ENCODE peak calls at places on chromosomes 2 and 18, in eight cellular contexts. S is prostate gland, K is cardiac muscle cell, A is psoas muscle, T is AG10803, F is upper lobe of right lung, B is A549, R is lower leg skin. U is an unnamed sample.

GRCh38 chr2:207482630-207483029 is 47.1 kb upstream of the CREB1 start:
- DNase-seq in K (no peak), F (no peak), T (no peak), S (no peak), B (no peak), A (no peak), R (no peak), U (no peak)

GRCh38 chr2:21041943-21042707 is 1.7 kb downstream of the APOB start:
- DNase-seq in K (no peak), R (no peak), S (no peak), B (no peak), T (peak; percentile 27), A (no peak), F (no peak), U (no peak)

GRCh38 chr2:216594081-216594480 is 39.1 kb upstream of the IGFBP2 start:
- DNase-seq in R (no peak), F (no peak), T (no peak), A (no peak), K (no peak), S (no peak), B (no peak), U (no peak)

GRCh38 chr2:118089015-118089800 is 937 bp downstream of the INSIG2 start:
- DNase-seq in A (no peak), T (peak; percentile 64), B (peak; percentile 22), S (peak; percentile 8), R (no peak), F (no peak), K (peak; percentile 40), U (no peak)

GRCh38 chr2:113978524-113979171 is 88.8 kb downstream of the ACTR3 start:
- DNase-seq in R (no peak), B (no peak), S (no peak), A (no peak), K (no peak), T (no peak), F (no peak), U (no peak)

GRCh38 chr18:47160256-47160655 is 10.0 kb upstream of the HDHD2 start:
- DNase-seq in F (no peak), T (no peak), K (no peak), S (no peak), B (no peak), A (no peak), R (no peak), U (no peak)

GRCh38 chr2:38178556-38179419 is 102.8 kb upstream of the CYP1B1 start:
- DNase-seq in S (no peak), T (peak; percentile 96), R (no peak), K (no peak), A (no peak), B (peak; percentile 68), F (no peak), U (no peak)

GRCh38 chr18:58004317-58004716 is 39.7 kb upstream of the NEDD4L start:
- DNase-seq in T (peak; percentile 64), S (no peak), F (no peak), K (no peak), B (peak; percentile 22), A (no peak), R (no peak), U (peak; percentile 35)

GRCh38 chr2:173090291-173090877 is 14.7 kb downstream of the MAP3K20 start:
- DNase-seq in T (peak; percentile 74), R (no peak), B (peak; percentile 52), A (peak; percentile 27), K (peak; percentile 77), F (peak; percentile 62), S (no peak), U (no peak)

GRCh38 chr2:878245-878930 is 72.3 kb upstream of the SNTG2 start:
- DNase-seq in T (no peak), S (no peak), F (no peak), R (peak; percentile 74), A (no peak), B (no peak), K (no peak), U (no peak)

GRCh38 chr18:458016-458415 is 42.5 kb downstream of the COLEC12 start:
- DNase-seq in A (no peak), K (no peak), T (no peak), R (no peak), B (no peak), S (no peak), F (no peak), U (no peak)
- H3K4me3 ChIP-seq in A (no peak overlapping the region), K (no peak overlapping the region), T (no peak overlapping the region), R (no peak overlapping the region), B (no peak overlapping the region), S (no peak overlapping the region), F (no peak overlapping the region), U (no peak overlapping the region)

GRCh38 chr2:96142217-96143113 is 2.8 kb downstream of the DUSP2 start:
- DNase-seq in B (no peak), F (no peak), T (no peak), R (no peak), A (no peak), K (no peak), S (no peak), U (no peak)

GRCh38 chr2:96144481-96145027 is 686 bp downstream of the DUSP2 start:
- DNase-seq in F (no peak), R (no peak), A (no peak), B (no peak), S (peak; percentile 14), T (no peak), K (no peak), U (no peak)

GRCh38 chr2:96143231-96143847 is 1.9 kb downstream of the DUSP2 start:
- DNase-seq in T (no peak), A (no peak), R (no peak), S (no peak), B (no peak), F (no peak), K (no peak), U (no peak)

GRCh38 chr2:96145028-96145939 is at the start of gene DUSP2:
- DNase-seq in K (peak; percentile 67), R (peak; percentile 95), T (peak; percentile 47), B (peak; percentile 41), F (peak; percentile 93), A (peak; percentile 74), S (peak; percentile 61), U (no peak)

GRCh38 chr2:96143848-96144480 is 1.3 kb downstream of the DUSP2 start:
- DNase-seq in K (no peak), A (no peak), F (peak; percentile 61), T (no peak), S (no peak), R (no peak), B (peak; percentile 19), U (no peak)
- TF ChIP-seq CTCF in K (no peak), A (no peak), F (no peak), T (no peak), S (peak; percentile 32), R (no peak), B (no peak), U (peak; percentile 18)

DNA sequence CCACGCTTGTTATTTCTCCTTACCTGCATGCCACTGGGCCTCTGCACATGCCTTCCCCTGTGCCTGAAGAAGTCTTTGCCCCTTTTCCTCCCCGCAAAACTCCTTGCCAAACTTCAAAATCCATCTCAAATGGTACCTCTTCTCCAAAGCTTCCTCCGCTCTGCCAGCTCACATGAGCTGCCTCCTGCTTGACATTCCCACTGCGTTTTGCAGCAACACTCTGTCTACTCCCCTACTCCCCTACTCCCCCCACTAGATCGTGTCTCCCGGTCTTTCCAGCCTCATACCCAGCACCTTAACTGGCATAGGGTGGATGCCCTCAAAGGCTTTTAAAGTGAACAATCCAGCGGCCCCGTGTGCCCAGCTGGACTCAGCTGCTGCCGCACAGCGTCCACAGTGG is 65.8 kb downstream of the TNS1 start:
- DNase-seq in T (no peak), B (no peak), R (no peak), A (no peak), S (no peak), K (no peak), F (no peak), U (no peak)
- H3K4me3 ChIP-seq in T (peak overlapping the region; percentile 13), B (no peak overlapping the region), R (no peak overlapping the region), A (peak overlapping the region; percentile 75), S (peak overlapping the region; percentile 1), K (no peak overlapping the region), F (peak overlapping the region; percentile 86), U (no peak overlapping the region)

DNA sequence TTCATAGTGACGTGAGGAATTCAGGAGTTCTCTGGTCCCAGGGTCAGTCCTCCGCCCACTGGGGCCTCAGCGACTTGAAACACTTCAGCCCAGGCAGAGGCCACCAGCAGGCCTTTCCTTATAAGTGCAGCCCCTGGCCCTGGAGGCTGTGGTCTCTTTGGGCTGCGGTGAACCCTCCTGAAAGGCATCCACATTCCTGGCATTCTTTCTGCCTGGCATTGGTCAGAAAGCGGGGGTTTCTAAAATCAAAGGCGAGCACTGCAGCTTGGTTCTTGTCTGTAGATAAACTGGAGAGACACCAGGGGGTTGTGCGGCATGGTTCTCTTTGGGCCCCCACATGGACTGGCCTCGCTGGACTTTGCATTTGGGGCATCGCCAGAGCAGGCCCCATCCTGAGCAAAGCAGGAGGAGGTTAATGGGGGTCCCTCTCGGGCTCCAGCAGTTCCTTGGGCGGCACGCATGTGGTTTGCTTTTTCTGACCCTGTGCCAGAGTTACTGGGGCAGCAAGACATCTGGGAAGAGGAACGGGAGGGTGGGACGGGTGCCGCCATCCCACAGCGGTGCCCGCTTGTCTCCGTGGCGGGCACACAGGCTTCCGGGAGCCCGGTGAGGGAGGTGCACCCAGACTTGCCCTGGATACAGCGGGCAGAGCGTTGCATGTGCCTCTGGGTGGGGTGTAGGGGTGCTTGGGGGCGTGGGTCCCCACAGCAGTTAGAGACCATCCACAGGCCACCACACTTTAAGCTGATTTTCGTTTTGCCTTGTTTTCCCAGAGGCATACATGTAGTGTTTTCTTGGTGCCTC is 44.9 kb downstream of the SH3BP4 start:
- DNase-seq in R (no peak), K (peak; percentile 95), S (no peak), A (no peak), F (no peak), B (peak; percentile 59), T (peak; percentile 84), U (no peak)
- TF ChIP-seq CTCF in R (no peak), K (peak; percentile 28), S (no peak), A (no peak), F (no peak), B (no peak), T (peak; percentile 34), U (peak; percentile 20)

GRCh38 chr2:148877403-148877740 is 2.3 kb downstream of the KIF5C start:
- DNase-seq in R (no peak), A (no peak), B (no peak), S (peak; percentile 91), F (no peak), T (no peak), K (no peak), U (no peak)
- H3K4me3 ChIP-seq in R (no peak overlapping the region), A (no peak overlapping the region), B (no peak overlapping the region), S (peak overlapping the region; percentile 74), F (no peak overlapping the region), T (no peak overlapping the region), K (no peak overlapping the region), U (no peak overlapping the region)

DNA sequence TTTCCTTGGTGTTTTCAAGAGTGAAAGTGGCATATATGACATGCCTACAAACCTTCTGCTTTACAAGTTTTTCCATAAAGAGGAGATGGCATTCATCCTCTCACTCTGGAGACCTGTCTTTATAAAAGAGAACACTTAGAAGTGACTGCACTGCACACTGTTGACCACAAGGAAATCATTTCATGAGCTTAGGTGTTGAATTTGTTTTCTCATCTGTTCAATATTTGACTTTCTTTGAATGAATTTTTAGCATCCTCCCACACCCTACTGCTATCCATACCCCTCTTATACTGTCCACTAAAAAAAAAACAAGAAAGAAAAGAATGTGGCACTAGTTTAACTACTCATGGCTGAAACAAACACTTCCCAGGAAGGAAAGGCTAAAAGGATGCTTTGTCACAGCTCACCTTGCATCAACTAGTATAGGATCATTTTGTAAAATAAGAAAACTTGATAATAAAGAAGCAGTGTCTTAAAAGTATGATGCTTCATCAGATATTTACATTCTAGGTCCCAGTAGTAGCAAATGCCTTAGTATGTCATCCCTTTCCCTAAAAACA is 83.0 kb downstream of the ACVR1 start:
- DNase-seq in F (no peak), R (no peak), B (no peak), K (no peak), T (no peak), A (no peak), S (no peak), U (no peak)
- TF ChIP-seq CTCF in F (peak; percentile 19), R (no peak), B (no peak), K (peak; percentile 26), T (peak; percentile 47), A (peak; percentile 20), S (no peak), U (peak; percentile 4)